ENCODE peak calls at places on chromosomes 3 and 15, in eight cellular contexts. One of them, this sample, is unnamed. For H3K4me1 and H3K9me3, the result is how much of the 10 kb centered on the place peaks cover.

GRCh38 chr3:102460579-102460978 is 25.8 kb downstream of the ZPLD1 start:
- DNase-seq in DND-41: no peak
- DNase-seq in adrenal gland: no peak
- DNase-seq in ovary: no peak
- DNase-seq in endodermal cell: no peak
- DNase-seq in cardiac muscle cell: no peak
- DNase-seq in pancreas: no peak
- DNase-seq in spleen: no peak
- DNase-seq in this sample: no peak

GRCh38 chr15:68614621-68615035 is 35.8 kb downstream of the CORO2B start:
- DNase-seq in adrenal gland: peak
- DNase-seq in cardiac muscle cell: peak
- DNase-seq in spleen: no peak
- DNase-seq in ovary: peak
- DNase-seq in pancreas: no peak
- DNase-seq in endodermal cell: peak
- DNase-seq in DND-41: no peak
- DNase-seq in this sample: no peak

GRCh38 chr15:63593705-63594671 is 3.2 kb upstream of the FBXL22 start:
- DNase-seq in spleen: no peak
- DNase-seq in ovary: no peak
- DNase-seq in pancreas: no peak
- DNase-seq in cardiac muscle cell: peak
- DNase-seq in endodermal cell: no peak
- DNase-seq in adrenal gland: no peak
- DNase-seq in DND-41: no peak
- DNase-seq in this sample: peak

GRCh38 chr3:85384372-85384771 is 425.6 kb downstream of the CADM2 start:
- DNase-seq in DND-41: no peak
- DNase-seq in endodermal cell: no peak
- DNase-seq in adrenal gland: no peak
- DNase-seq in cardiac muscle cell: no peak
- DNase-seq in spleen: peak
- DNase-seq in ovary: no peak
- DNase-seq in pancreas: no peak
- DNase-seq in this sample: no peak

GRCh38 chr3:48474619-48475018 is 28.1 kb downstream of the ATRIP start:
- DNase-seq in spleen: peak
- DNase-seq in DND-41: no peak
- DNase-seq in cardiac muscle cell: no peak
- DNase-seq in pancreas: no peak
- DNase-seq in adrenal gland: no peak
- DNase-seq in endodermal cell: peak
- DNase-seq in ovary: no peak
- DNase-seq in this sample: no peak

GRCh38 chr3:58058654-58059263 is 50.5 kb downstream of the FLNB start:
- DNase-seq in spleen: no peak
- DNase-seq in ovary: no peak
- DNase-seq in pancreas: no peak
- DNase-seq in cardiac muscle cell: no peak
- DNase-seq in adrenal gland: no peak
- DNase-seq in DND-41: no peak
- DNase-seq in endodermal cell: no peak
- DNase-seq in this sample: no peak

GRCh38 chr3:51934991-51935885 is 6.5 kb downstream of the RRP9 start:
- DNase-seq in DND-41: no peak
- DNase-seq in ovary: no peak
- DNase-seq in adrenal gland: no peak
- DNase-seq in spleen: peak
- DNase-seq in cardiac muscle cell: no peak
- DNase-seq in pancreas: no peak
- DNase-seq in endodermal cell: no peak
- DNase-seq in this sample: no peak

GRCh38 chr3:74135808-74136207 is 478.7 kb downstream of the CNTN3 start:
- DNase-seq in cardiac muscle cell: no peak
- DNase-seq in spleen: no peak
- DNase-seq in DND-41: no peak
- DNase-seq in ovary: no peak
- DNase-seq in pancreas: no peak
- DNase-seq in endodermal cell: no peak
- DNase-seq in adrenal gland: no peak
- DNase-seq in this sample: no peak

GRCh38 chr15:73388256-73388781 is 19.6 kb upstream of the HCN4 start:
- DNase-seq in DND-41: no peak
- DNase-seq in pancreas: no peak
- DNase-seq in adrenal gland: peak
- DNase-seq in endodermal cell: peak
- DNase-seq in spleen: no peak
- DNase-seq in ovary: no peak
- DNase-seq in cardiac muscle cell: peak
- DNase-seq in this sample: no peak

GRCh38 chr3:195003006-195003892 is 267.7 kb downstream of the XXYLT1 start:
- DNase-seq in spleen: no peak
- DNase-seq in adrenal gland: peak
- DNase-seq in DND-41: no peak
- DNase-seq in ovary: no peak
- DNase-seq in endodermal cell: peak
- DNase-seq in pancreas: peak
- DNase-seq in cardiac muscle cell: no peak
- DNase-seq in this sample: no peak

GRCh38 chr15:68552773-68553172 is 26.0 kb upstream of the CORO2B start:
- DNase-seq in DND-41: no peak
- DNase-seq in adrenal gland: peak
- DNase-seq in ovary: peak
- DNase-seq in spleen: peak
- DNase-seq in endodermal cell: no peak
- DNase-seq in cardiac muscle cell: no peak
- DNase-seq in pancreas: no peak
- DNase-seq in this sample: no peak

GRCh38 chr15:93105510-93105909 is 16.5 kb upstream of the RGMA start:
- DNase-seq in spleen: no peak
- DNase-seq in pancreas: no peak
- DNase-seq in endodermal cell: peak
- DNase-seq in DND-41: no peak
- DNase-seq in adrenal gland: no peak
- DNase-seq in ovary: no peak
- DNase-seq in cardiac muscle cell: no peak
- DNase-seq in this sample: no peak

GRCh38 chr15:45116482-45117326 is 2.6 kb downstream of the DUOXA2 start:
- DNase-seq in endodermal cell: no peak
- DNase-seq in pancreas: peak
- DNase-seq in ovary: no peak
- DNase-seq in spleen: peak
- DNase-seq in adrenal gland: no peak
- DNase-seq in DND-41: no peak
- DNase-seq in cardiac muscle cell: peak
- DNase-seq in this sample: no peak

GRCh38 chr15:99635145-99635544 is 69.4 kb downstream of the MEF2A start:
- DNase-seq in endodermal cell: no peak
- DNase-seq in spleen: no peak
- DNase-seq in ovary: no peak
- DNase-seq in cardiac muscle cell: no peak
- DNase-seq in pancreas: no peak
- DNase-seq in adrenal gland: no peak
- DNase-seq in DND-41: no peak
- DNase-seq in this sample: no peak

GRCh38 chr15:99632521-99632920 is 66.7 kb downstream of the MEF2A start:
- DNase-seq in DND-41: no peak
- DNase-seq in spleen: no peak
- DNase-seq in pancreas: no peak
- DNase-seq in endodermal cell: no peak
- DNase-seq in adrenal gland: no peak
- DNase-seq in cardiac muscle cell: no peak
- DNase-seq in ovary: no peak
- DNase-seq in this sample: no peak

GRCh38 chr15:99634576-99634975 is 68.8 kb downstream of the MEF2A start:
- DNase-seq in DND-41: no peak
- DNase-seq in endodermal cell: no peak
- DNase-seq in spleen: no peak
- DNase-seq in pancreas: no peak
- DNase-seq in ovary: no peak
- DNase-seq in adrenal gland: peak
- DNase-seq in cardiac muscle cell: no peak
- DNase-seq in this sample: no peak

GRCh38 chr15:99633655-99634054 is 67.9 kb downstream of the MEF2A start:
- DNase-seq in DND-41: no peak
- DNase-seq in spleen: no peak
- DNase-seq in adrenal gland: no peak
- DNase-seq in cardiac muscle cell: no peak
- DNase-seq in pancreas: no peak
- DNase-seq in ovary: no peak
- DNase-seq in endodermal cell: no peak
- DNase-seq in this sample: no peak

GRCh38 chr15:99635794-99636193 is 70.0 kb downstream of the MEF2A start:
- DNase-seq in ovary: no peak
- DNase-seq in DND-41: no peak
- DNase-seq in pancreas: no peak
- DNase-seq in cardiac muscle cell: no peak
- DNase-seq in adrenal gland: no peak
- DNase-seq in endodermal cell: no peak
- DNase-seq in spleen: no peak
- DNase-seq in this sample: no peak
- H3K4me1 ChIP-seq in ovary: under half
- H3K4me1 ChIP-seq in DND-41: under half
- H3K4me1 ChIP-seq in pancreas: under half
- H3K4me1 ChIP-seq in cardiac muscle cell: under half
- H3K4me1 ChIP-seq in adrenal gland: under half
- H3K4me1 ChIP-seq in endodermal cell: under half
- H3K4me1 ChIP-seq in spleen: under half
- H3K4me1 ChIP-seq in this sample: under half

DNA sequence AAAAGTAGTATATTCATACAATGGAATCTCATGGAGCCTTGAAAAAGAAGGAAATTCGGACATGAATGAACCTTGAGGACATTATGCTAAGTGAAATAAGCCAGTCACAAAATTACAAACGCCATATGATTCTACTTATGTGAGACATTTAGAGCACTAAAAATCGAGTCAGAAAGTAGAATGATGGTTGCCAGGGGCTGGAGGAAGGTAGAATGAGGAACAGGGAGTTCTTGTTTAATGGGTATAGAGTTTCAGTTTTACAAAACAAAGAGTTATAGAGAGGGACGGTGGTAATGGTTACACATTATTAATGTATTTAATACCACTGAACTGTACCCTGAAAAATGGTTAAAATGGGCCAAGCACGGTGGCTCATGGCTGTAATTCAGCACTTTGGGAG is 19.5 kb downstream of the UBXN7 start:
- DNase-seq in pancreas: no peak
- DNase-seq in endodermal cell: no peak
- DNase-seq in DND-41: no peak
- DNase-seq in adrenal gland: no peak
- DNase-seq in spleen: no peak
- DNase-seq in ovary: no peak
- DNase-seq in cardiac muscle cell: no peak
- DNase-seq in this sample: no peak
- H3K9me3 ChIP-seq in pancreas: under half
- H3K9me3 ChIP-seq in endodermal cell: under half
- H3K9me3 ChIP-seq in DND-41: under half
- H3K9me3 ChIP-seq in adrenal gland: under half
- H3K9me3 ChIP-seq in spleen: under half
- H3K9me3 ChIP-seq in ovary: under half
- H3K9me3 ChIP-seq in cardiac muscle cell: under half
- H3K9me3 ChIP-seq in this sample: under half

GRCh38 chr15:36811903-36812302 is 232.5 kb downstream of the CDIN1 start:
- DNase-seq in spleen: no peak
- DNase-seq in adrenal gland: no peak
- DNase-seq in pancreas: no peak
- DNase-seq in DND-41: no peak
- DNase-seq in cardiac muscle cell: no peak
- DNase-seq in endodermal cell: no peak
- DNase-seq in ovary: no peak
- DNase-seq in this sample: no peak
- H3K4me1 ChIP-seq in spleen: under half
- H3K4me1 ChIP-seq in adrenal gland: under half
- H3K4me1 ChIP-seq in pancreas: under half
- H3K4me1 ChIP-seq in DND-41: under half
- H3K4me1 ChIP-seq in cardiac muscle cell: half or more
- H3K4me1 ChIP-seq in endodermal cell: under half
- H3K4me1 ChIP-seq in ovary: under half
- H3K4me1 ChIP-seq in this sample: under half

DNA sequence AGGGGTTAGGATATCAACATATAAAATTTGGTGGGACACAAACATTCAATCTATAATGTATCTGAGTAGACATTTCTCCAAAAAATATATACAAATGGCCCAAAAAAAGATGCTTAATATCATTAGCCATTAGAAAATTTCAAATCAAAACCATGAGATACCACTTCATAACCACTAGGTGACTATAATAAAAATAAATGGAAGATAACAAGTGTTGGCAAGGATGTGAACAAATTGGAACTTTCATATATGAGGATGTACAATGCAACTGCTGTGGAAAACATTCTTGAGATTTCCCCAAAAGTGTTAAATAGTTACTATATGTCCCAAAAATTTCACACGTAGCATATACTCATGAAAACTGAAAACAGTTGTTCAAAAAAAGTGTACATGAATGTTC is 36.5 kb upstream of the WNT7A start:
- DNase-seq in pancreas: no peak
- DNase-seq in cardiac muscle cell: no peak
- DNase-seq in adrenal gland: no peak
- DNase-seq in endodermal cell: no peak
- DNase-seq in spleen: no peak
- DNase-seq in DND-41: no peak
- DNase-seq in ovary: no peak
- DNase-seq in this sample: no peak
- H3K9me3 ChIP-seq in pancreas: under half
- H3K9me3 ChIP-seq in cardiac muscle cell: under half
- H3K9me3 ChIP-seq in adrenal gland: under half
- H3K9me3 ChIP-seq in endodermal cell: half or more
- H3K9me3 ChIP-seq in spleen: under half
- H3K9me3 ChIP-seq in DND-41: under half
- H3K9me3 ChIP-seq in ovary: under half
- H3K9me3 ChIP-seq in this sample: under half

GRCh38 chr3:125515421-125515820 is 4.6 kb downstream of the SNX4 start:
- DNase-seq in DND-41: no peak
- DNase-seq in pancreas: no peak
- DNase-seq in cardiac muscle cell: no peak
- DNase-seq in ovary: no peak
- DNase-seq in adrenal gland: peak
- DNase-seq in spleen: no peak
- DNase-seq in endodermal cell: no peak
- DNase-seq in this sample: no peak
- H3K4me1 ChIP-seq in DND-41: under half
- H3K4me1 ChIP-seq in pancreas: under half
- H3K4me1 ChIP-seq in cardiac muscle cell: under half
- H3K4me1 ChIP-seq in ovary: under half
- H3K4me1 ChIP-seq in adrenal gland: under half
- H3K4me1 ChIP-seq in spleen: half or more
- H3K4me1 ChIP-seq in endodermal cell: under half
- H3K4me1 ChIP-seq in this sample: under half

GRCh38 chr15:79058260-79058850 is 32.2 kb downstream of the RASGRF1 start:
- DNase-seq in endodermal cell: no peak
- DNase-seq in adrenal gland: no peak
- DNase-seq in DND-41: no peak
- DNase-seq in spleen: peak
- DNase-seq in pancreas: no peak
- DNase-seq in cardiac muscle cell: no peak
- DNase-seq in ovary: no peak
- DNase-seq in this sample: no peak
- H3K9me3 ChIP-seq in endodermal cell: under half
- H3K9me3 ChIP-seq in adrenal gland: under half
- H3K9me3 ChIP-seq in DND-41: under half
- H3K9me3 ChIP-seq in spleen: under half
- H3K9me3 ChIP-seq in pancreas: under half
- H3K9me3 ChIP-seq in cardiac muscle cell: under half
- H3K9me3 ChIP-seq in ovary: under half
- H3K9me3 ChIP-seq in this sample: under half